ENCODE peak calls at places on chromosomes 12 and 14, in four cellular contexts. One of them, this sample, is unnamed.

GRCh38 chr12:116164263-116164817 is 113.2 kb downstream of the MED13L start:
- DNase-seq in neuronal stem cell: no peak
- DNase-seq in H1: no peak
- DNase-seq in H9: no peak
- DNase-seq in this sample: peak

GRCh38 chr14:88729159-88729558 is 63.6 kb downstream of the EML5 start:
- DNase-seq in H9: no peak
- DNase-seq in H1: no peak
- DNase-seq in neuronal stem cell: no peak
- DNase-seq in this sample: peak

GRCh38 chr14:81990312-81990761 is 456.7 kb upstream of the SEL1L start:
- DNase-seq in H9: peak
- DNase-seq in neuronal stem cell: peak
- DNase-seq in H1: peak
- DNase-seq in this sample: peak

GRCh38 chr12:129298921-129299320 is 445.6 kb downstream of the GLT1D1 start:
- DNase-seq in neuronal stem cell: no peak
- DNase-seq in H1: no peak
- DNase-seq in H9: no peak
- DNase-seq in this sample: no peak

GRCh38 chr12:100215209-100215608 is 14.6 kb downstream of the ACTR6 start:
- DNase-seq in H9: no peak
- DNase-seq in H1: no peak
- DNase-seq in neuronal stem cell: no peak
- DNase-seq in this sample: no peak

GRCh38 chr12:106743270-106743988 is 31.1 kb upstream of the RIC8B start:
- DNase-seq in neuronal stem cell: peak
- DNase-seq in H9: no peak
- DNase-seq in H1: no peak
- DNase-seq in this sample: no peak

GRCh38 chr12:112936927-112937326 is 1.3 kb upstream of the OAS3 start:
- DNase-seq in neuronal stem cell: no peak
- DNase-seq in H9: no peak
- DNase-seq in H1: no peak
- DNase-seq in this sample: no peak

GRCh38 chr12:122350444-122350843 is 72.0 kb downstream of the CLIP1 start:
- DNase-seq in H1: no peak
- DNase-seq in H9: no peak
- DNase-seq in neuronal stem cell: no peak
- DNase-seq in this sample: peak

GRCh38 chr14:62213516-62213915 is 451.3 kb downstream of the SNAPC1 start:
- DNase-seq in neuronal stem cell: no peak
- DNase-seq in H1: no peak
- DNase-seq in H9: no peak
- DNase-seq in this sample: peak

GRCh38 chr12:118853634-118854033 is 127.7 kb upstream of the SRRM4 start:
- DNase-seq in H9: peak
- DNase-seq in neuronal stem cell: no peak
- DNase-seq in H1: peak
- DNase-seq in this sample: no peak

GRCh38 chr14:70845601-70846000 is 36.3 kb upstream of the MAP3K9 start:
- DNase-seq in H1: no peak
- DNase-seq in neuronal stem cell: no peak
- DNase-seq in H9: no peak
- DNase-seq in this sample: no peak

GRCh38 chr12:28824193-28824846 is 324.8 kb upstream of the FAR2 start:
- DNase-seq in H1: no peak
- DNase-seq in neuronal stem cell: no peak
- DNase-seq in H9: no peak
- DNase-seq in this sample: no peak

GRCh38 chr12:65948320-65949008 is 124.2 kb downstream of the HMGA2 start:
- DNase-seq in H9: no peak
- DNase-seq in H1: no peak
- DNase-seq in neuronal stem cell: no peak
- DNase-seq in this sample: peak

GRCh38 chr14:103239751-103240150 is 94.3 kb upstream of the EIF5 start:
- DNase-seq in H9: no peak
- DNase-seq in H1: no peak
- DNase-seq in neuronal stem cell: no peak
- DNase-seq in this sample: no peak

GRCh38 chr12:125650587-125650986 is 585.4 kb downstream of the AACS start:
- DNase-seq in H9: no peak
- DNase-seq in H1: no peak
- DNase-seq in neuronal stem cell: no peak
- DNase-seq in this sample: no peak

GRCh38 chr14:36663404-36664321 is 2.0 kb downstream of the PAX9 start:
- DNase-seq in H1: peak
- DNase-seq in neuronal stem cell: no peak
- DNase-seq in H9: peak
- DNase-seq in this sample: no peak

GRCh38 chr14:104349950-104350349 is 211.6 kb downstream of the KIF26A start:
- DNase-seq in neuronal stem cell: no peak
- DNase-seq in H1: no peak
- DNase-seq in H9: no peak
- DNase-seq in this sample: no peak

GRCh38 chr12:1803736-1804135 is 16.6 kb upstream of the LRTM2 start:
- DNase-seq in neuronal stem cell: no peak
- DNase-seq in H9: no peak
- DNase-seq in H1: no peak
- DNase-seq in this sample: no peak

GRCh38 chr12:64064706-64065105 is 157.4 kb downstream of the KICS2 start:
- DNase-seq in neuronal stem cell: no peak
- DNase-seq in H1: no peak
- DNase-seq in H9: no peak
- DNase-seq in this sample: no peak

GRCh38 chr14:76781648-76782051 is 20.4 kb downstream of the VASH1 start:
- DNase-seq in H9: no peak
- DNase-seq in neuronal stem cell: no peak
- DNase-seq in H1: no peak
- DNase-seq in this sample: no peak

GRCh38 chr14:20377171-20377570 is 33.7 kb downstream of the PARP2 start:
- DNase-seq in neuronal stem cell: no peak
- DNase-seq in H9: no peak
- DNase-seq in H1: no peak
- DNase-seq in this sample: no peak

GRCh38 chr14:50726372-50727107 is 58.4 kb upstream of the SAV1 start:
- DNase-seq in neuronal stem cell: no peak
- DNase-seq in H1: no peak
- DNase-seq in H9: no peak
- DNase-seq in this sample: peak

GRCh38 chr14:88791629-88792571 is 853 bp downstream of the EML5 start:
- DNase-seq in H9: peak
- DNase-seq in neuronal stem cell: peak
- DNase-seq in H1: peak
- DNase-seq in this sample: no peak

GRCh38 chr14:105445290-105445689 is 25.7 kb downstream of the MTA1 start:
- DNase-seq in neuronal stem cell: no peak
- DNase-seq in H9: no peak
- DNase-seq in H1: no peak
- DNase-seq in this sample: no peak

GRCh38 chr12:105882404-105882803 is 256.4 kb downstream of the NUAK1 start:
- DNase-seq in H1: no peak
- DNase-seq in neuronal stem cell: no peak
- DNase-seq in H9: no peak
- DNase-seq in this sample: no peak

GRCh38 chr14:95250936-95251335 is 68.8 kb downstream of the CLMN start:
- DNase-seq in H1: no peak
- DNase-seq in H9: no peak
- DNase-seq in neuronal stem cell: no peak
- DNase-seq in this sample: no peak

GRCh38 chr12:67697443-67697842 is 48.9 kb downstream of the DYRK2 start:
- DNase-seq in H9: no peak
- DNase-seq in neuronal stem cell: no peak
- DNase-seq in H1: no peak
- DNase-seq in this sample: no peak

GRCh38 chr12:6276936-6277615 is 33.4 kb upstream of the PLEKHG6 start:
- DNase-seq in H1: no peak
- DNase-seq in neuronal stem cell: no peak
- DNase-seq in H9: peak
- DNase-seq in this sample: no peak

GRCh38 chr14:31377433-31377832 is 42.9 kb downstream of the HEATR5A start:
- DNase-seq in neuronal stem cell: no peak
- DNase-seq in H1: no peak
- DNase-seq in H9: no peak
- DNase-seq in this sample: no peak

DNA sequence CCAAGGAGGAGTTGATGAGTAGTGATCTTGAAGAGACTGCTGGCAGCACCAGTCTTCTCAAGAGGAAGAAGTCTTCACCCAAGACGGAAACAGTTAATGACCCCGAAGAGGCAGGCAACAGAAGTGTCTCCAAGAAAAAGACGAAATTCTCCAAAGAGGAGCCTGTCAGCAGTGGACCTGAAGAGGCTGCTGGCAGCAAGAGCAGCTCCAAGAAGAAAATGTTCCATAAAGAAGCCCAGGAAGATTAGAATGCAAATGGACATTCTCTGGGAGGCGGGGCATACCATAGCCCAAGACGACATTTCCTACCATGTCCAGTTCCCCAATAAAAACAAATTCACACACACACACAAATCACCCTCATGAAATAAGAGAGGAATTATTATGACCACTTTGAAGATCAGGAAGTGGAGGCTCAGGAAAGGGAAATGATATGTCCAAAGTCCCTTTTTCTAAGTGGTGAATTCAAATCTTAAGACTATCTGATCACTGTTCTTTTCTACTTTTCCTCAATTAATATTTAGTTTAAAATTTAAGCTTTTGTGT is 131.8 kb downstream of the PAWR start:
- DNase-seq in H9: no peak
- DNase-seq in neuronal stem cell: no peak
- DNase-seq in H1: no peak
- DNase-seq in this sample: no peak
- H3K18ac ChIP-seq in H9: no peak
- H3K18ac ChIP-seq in neuronal stem cell: no peak
- H3K18ac ChIP-seq in H1: no peak
- H3K18ac ChIP-seq in this sample: peak

GRCh38 chr12:22624908-22625646 is at the start of gene ETNK1:
- DNase-seq in H1: peak
- DNase-seq in neuronal stem cell: peak
- DNase-seq in H9: peak
- DNase-seq in this sample: peak

GRCh38 chr12:22625671-22626251 is 790 bp downstream of the ETNK1 start:
- DNase-seq in H1: peak
- DNase-seq in H9: peak
- DNase-seq in neuronal stem cell: peak
- DNase-seq in this sample: peak

GRCh38 chr12:22626429-22626828 is 1.5 kb downstream of the ETNK1 start:
- DNase-seq in H1: no peak
- DNase-seq in H9: no peak
- DNase-seq in neuronal stem cell: no peak
- DNase-seq in this sample: peak

GRCh38 chr12:22627351-22627750 is 2.4 kb downstream of the ETNK1 start:
- DNase-seq in H1: no peak
- DNase-seq in H9: no peak
- DNase-seq in neuronal stem cell: no peak
- DNase-seq in this sample: no peak

GRCh38 chr12:22624573-22624907 is 431 bp upstream of the ETNK1 start:
- DNase-seq in neuronal stem cell: no peak
- DNase-seq in H1: no peak
- DNase-seq in H9: no peak
- DNase-seq in this sample: no peak
- H3K18ac ChIP-seq in neuronal stem cell: peak
- H3K18ac ChIP-seq in H1: no peak
- H3K18ac ChIP-seq in H9: peak
- H3K18ac ChIP-seq in this sample: peak

GRCh38 chr12:57591567-57592325 is 754 bp downstream of the PIP4K2C start:
- DNase-seq in neuronal stem cell: no peak
- DNase-seq in H1: peak
- DNase-seq in H9: no peak
- DNase-seq in this sample: peak
- H3K18ac ChIP-seq in neuronal stem cell: no peak
- H3K18ac ChIP-seq in H1: peak
- H3K18ac ChIP-seq in H9: no peak
- H3K18ac ChIP-seq in this sample: no peak

GRCh38 chr12:7801460-7801859 is 12.3 kb downstream of the NANOG start:
- DNase-seq in H9: no peak
- DNase-seq in neuronal stem cell: no peak
- DNase-seq in H1: no peak
- DNase-seq in this sample: no peak

GRCh38 chr12:7797698-7798398 is 8.6 kb downstream of the NANOG start:
- DNase-seq in H1: no peak
- DNase-seq in neuronal stem cell: no peak
- DNase-seq in H9: no peak
- DNase-seq in this sample: peak
- H3K18ac ChIP-seq in H1: peak
- H3K18ac ChIP-seq in neuronal stem cell: no peak
- H3K18ac ChIP-seq in H9: peak
- H3K18ac ChIP-seq in this sample: no peak

DNA sequence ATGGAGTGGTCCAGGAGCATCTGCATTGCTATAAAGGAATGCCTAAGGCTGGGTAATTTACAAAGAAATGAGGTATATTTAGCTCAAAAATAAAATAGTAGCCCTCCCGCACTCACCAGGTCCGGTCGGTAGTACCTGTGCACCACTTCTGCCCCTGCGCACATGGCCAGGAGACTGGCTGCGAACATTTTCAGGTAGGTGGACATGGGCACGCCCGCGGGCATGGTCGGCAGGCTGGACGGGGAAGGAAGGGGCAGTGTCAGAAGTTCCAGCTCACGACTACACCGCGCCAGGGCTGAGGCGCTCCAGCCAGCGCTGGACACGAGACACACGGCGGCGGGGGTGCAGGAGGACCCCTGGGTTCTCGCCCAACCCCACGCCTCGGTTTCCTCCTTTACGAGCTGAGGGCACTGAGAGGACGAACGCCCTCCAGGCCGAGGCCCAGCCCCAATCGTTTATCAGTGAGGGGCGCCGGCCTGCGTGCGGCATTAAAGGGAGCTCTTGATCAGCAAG is 9.1 kb upstream of the TDG start:
- DNase-seq in H1: no peak
- DNase-seq in neuronal stem cell: no peak
- DNase-seq in H9: no peak
- DNase-seq in this sample: no peak
- H3K18ac ChIP-seq in H1: peak
- H3K18ac ChIP-seq in neuronal stem cell: peak
- H3K18ac ChIP-seq in H9: peak
- H3K18ac ChIP-seq in this sample: peak

DNA sequence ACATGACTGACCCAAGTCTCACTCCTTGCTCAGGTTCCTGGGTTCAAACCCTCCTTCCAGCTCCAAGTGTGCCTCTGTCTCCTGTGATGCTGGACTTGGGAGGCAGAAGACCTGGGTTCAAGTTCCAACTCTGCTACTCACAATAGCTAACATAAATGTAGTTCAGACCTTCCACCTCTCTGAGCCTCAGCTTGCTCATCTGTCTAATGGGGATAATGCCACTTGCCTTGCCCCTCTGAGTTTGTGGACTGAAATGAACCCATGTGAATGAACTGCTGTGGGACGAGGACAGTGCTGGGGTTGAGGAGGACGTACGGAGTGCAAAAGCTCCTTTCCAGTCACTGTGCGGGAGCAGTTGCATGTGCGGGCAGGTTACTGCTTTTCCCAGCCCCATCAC is 40.9 kb downstream of the ACADS start:
- DNase-seq in H9: no peak
- DNase-seq in neuronal stem cell: no peak
- DNase-seq in H1: no peak
- DNase-seq in this sample: no peak
- H3K18ac ChIP-seq in H9: no peak
- H3K18ac ChIP-seq in neuronal stem cell: no peak
- H3K18ac ChIP-seq in H1: no peak
- H3K18ac ChIP-seq in this sample: no peak

GRCh38 chr12:52992699-52993557 is 13.3 kb upstream of the EIF4B start:
- DNase-seq in H9: no peak
- DNase-seq in H1: no peak
- DNase-seq in neuronal stem cell: no peak
- DNase-seq in this sample: peak
- H3K18ac ChIP-seq in H9: no peak
- H3K18ac ChIP-seq in H1: peak
- H3K18ac ChIP-seq in neuronal stem cell: no peak
- H3K18ac ChIP-seq in this sample: no peak